ENCODE peak calls at places on chromosomes 13 and 19, in seven cellular contexts. Y is esophagus squamous epithelium; Q is CD8-positive, alpha-beta memory T cell; D is fibroblast of mammary gland; N is stomach; V is thoracic aorta; R is BE2C. O is an unnamed sample.

GRCh38 chr13:57724486-57725272 is 93.1 kb downstream of the PCDH17 start:
- DNase-seq in Y (no peak), Q (no peak), D (no peak), N (no peak), V (no peak), R (no peak), O (no peak)

GRCh38 chr19:38455031-38455430 is 21.5 kb downstream of the RYR1 start:
- DNase-seq in Y (no peak), Q (no peak), D (peak), N (no peak), V (no peak), R (no peak), O (peak)

GRCh38 chr19:5503598-5503997 is 48.4 kb downstream of the ZNRF4 start:
- DNase-seq in Y (no peak), Q (no peak), D (peak), N (no peak), V (no peak), R (no peak), O (peak)

GRCh38 chr13:31627097-31627496 is 112.2 kb upstream of the RXFP2 start:
- DNase-seq in Y (no peak), Q (no peak), D (peak), N (no peak), V (no peak), R (no peak), O (no peak)

GRCh38 chr13:32880636-32881035 is 135.6 kb upstream of the KL start:
- DNase-seq in Y (no peak), Q (no peak), D (no peak), N (no peak), V (no peak), R (no peak), O (no peak)

GRCh38 chr13:110680852-110681251 is 25.1 kb downstream of the CARS2 start:
- DNase-seq in Y (no peak), Q (no peak), D (peak), N (no peak), V (no peak), R (peak), O (peak)

GRCh38 chr19:33441277-33441699 is 67.8 kb downstream of the CEBPG start:
- DNase-seq in Y (no peak), Q (no peak), D (no peak), N (no peak), V (no peak), R (no peak), O (peak)

GRCh38 chr13:20303636-20304035 is 71.5 kb upstream of the GJB6 start:
- DNase-seq in Y (no peak), Q (no peak), D (no peak), N (no peak), V (no peak), R (no peak), O (no peak)

GRCh38 chr13:51437550-51438127 is 15.2 kb downstream of the INTS6 start:
- DNase-seq in Y (no peak), Q (no peak), D (no peak), N (no peak), V (no peak), R (no peak), O (no peak)

GRCh38 chr19:2691951-2692350 is 10.5 kb downstream of the GNG7 start:
- DNase-seq in Y (no peak), Q (no peak), D (no peak), N (no peak), V (no peak), R (no peak), O (no peak)

GRCh38 chr13:107827840-107828549 is 387.3 kb downstream of the LIG4 start:
- DNase-seq in Y (no peak), Q (no peak), D (no peak), N (no peak), V (no peak), R (peak), O (no peak)

GRCh38 chr13:26247011-26247410 is 6.9 kb upstream of the CDK8 start:
- DNase-seq in Y (no peak), Q (no peak), D (no peak), N (no peak), V (no peak), R (no peak), O (no peak)

GRCh38 chr19:7497292-7497691 is 8.5 kb upstream of the PEX11G start:
- DNase-seq in Y (no peak), Q (no peak), D (no peak), N (no peak), V (no peak), R (peak), O (peak)

GRCh38 chr19:5827342-5827890 is 12.1 kb downstream of the FUT6 start:
- DNase-seq in Y (no peak), Q (no peak), D (no peak), N (no peak), V (no peak), R (no peak), O (no peak)

GRCh38 chr13:99614465-99614885 is 113.2 kb downstream of the TM9SF2 start:
- DNase-seq in Y (no peak), Q (no peak), D (no peak), N (peak), V (no peak), R (peak), O (peak)

GRCh38 chr13:99354371-99354951 is 47.3 kb upstream of the GPR183 start:
- DNase-seq in Y (no peak), Q (no peak), D (no peak), N (no peak), V (no peak), R (no peak), O (no peak)

GRCh38 chr19:4206818-4207484 is 22.4 kb upstream of the EBI3 start:
- DNase-seq in Y (no peak), Q (no peak), D (peak), N (no peak), V (no peak), R (no peak), O (peak)

GRCh38 chr13:67620665-67621064 is 390.5 kb upstream of the PCDH9 start:
- DNase-seq in Y (no peak), Q (no peak), D (peak), N (no peak), V (no peak), R (no peak), O (no peak)

GRCh38 chr13:98821372-98822237 is 69.1 kb upstream of the SLC15A1 start:
- DNase-seq in Y (no peak), Q (no peak), D (peak), N (no peak), V (no peak), R (no peak), O (no peak)

GRCh38 chr13:46307554-46307953 is 79.5 kb downstream of the RUBCNL start:
- DNase-seq in Y (no peak), Q (no peak), D (peak), N (no peak), V (no peak), R (no peak), O (peak)

GRCh38 chr13:48645845-48646244 is 7.9 kb upstream of the CYSLTR2 start:
- DNase-seq in Y (no peak), Q (no peak), D (no peak), N (no peak), V (no peak), R (peak), O (no peak)

GRCh38 chr13:102724923-102725322 is 30.1 kb upstream of the METTL21C start:
- DNase-seq in Y (no peak), Q (no peak), D (peak), N (no peak), V (no peak), R (no peak), O (peak)

GRCh38 chr13:73133536-73133935 is 74.7 kb downstream of the KLF5 start:
- DNase-seq in Y (no peak), Q (no peak), D (peak), N (peak), V (no peak), R (no peak), O (no peak)

GRCh38 chr13:109355875-109356428 is 430.4 kb downstream of the IRS2 start:
- DNase-seq in Y (no peak), Q (no peak), D (no peak), N (no peak), V (no peak), R (no peak), O (no peak)

GRCh38 chr19:18800636-18801035 is 9.5 kb upstream of the COMP start:
- DNase-seq in Y (no peak), Q (no peak), D (no peak), N (no peak), V (no peak), R (no peak), O (no peak)

GRCh38 chr13:24694907-24695306 is 14.7 kb downstream of the ATP12A start:
- DNase-seq in Y (no peak), Q (no peak), D (no peak), N (no peak), V (no peak), R (no peak), O (no peak)

GRCh38 chr19:40141546-40141945 is 49.7 kb upstream of the MAP3K10 start:
- DNase-seq in Y (no peak), Q (no peak), D (peak), N (no peak), V (no peak), R (no peak), O (no peak)

GRCh38 chr13:42660367-42660965 is 86.5 kb downstream of the TNFSF11 start:
- DNase-seq in Y (no peak), Q (no peak), D (peak), N (no peak), V (no peak), R (no peak), O (no peak)

GRCh38 chr19:51887522-51888498 is at the start of gene ZNF577:
- DNase-seq in Y (peak), Q (peak), D (peak), N (peak), V (peak), R (peak), O (peak)

DNA sequence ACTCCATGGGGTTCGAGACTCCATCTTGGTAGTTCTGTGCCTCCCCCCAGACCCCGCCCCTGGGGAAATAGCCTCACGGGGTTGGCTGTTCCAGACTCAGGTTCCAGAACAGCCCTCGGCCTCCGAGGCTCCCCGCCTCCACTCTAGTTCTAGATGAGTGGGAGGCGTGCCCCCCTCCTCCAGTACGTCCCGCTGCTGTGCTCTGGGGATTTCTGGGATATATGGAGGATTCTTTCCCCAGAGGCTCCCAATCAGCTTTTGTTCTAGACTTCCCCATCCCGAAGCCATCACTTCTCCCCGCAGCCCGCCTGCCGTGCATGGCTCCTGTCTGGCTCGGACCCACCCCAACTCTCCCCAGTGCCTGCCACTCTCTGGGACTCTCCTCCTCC is 1.9 kb upstream of the CACNG7 start:
- DNase-seq in Y (no peak), Q (no peak), D (no peak), N (no peak), V (no peak), R (no peak), O (no peak)
- H3K4me3 ChIP-seq in Y (no peak), Q (no peak), D (no peak), N (no peak), V (no peak), R (no peak), O (no peak)

GRCh38 chr13:78595819-78596700 is 7.3 kb downstream of the POU4F1 start:
- DNase-seq in Y (no peak), Q (no peak), D (no peak), N (no peak), V (no peak), R (peak), O (peak)
- H3K4me3 ChIP-seq in Y (peak), Q (no peak), D (no peak), N (peak), V (peak), R (peak), O (no peak)

GRCh38 chr19:1266116-1266817 is 2.9 kb upstream of the CIRBP start:
- DNase-seq in Y (peak), Q (peak), D (peak), N (peak), V (no peak), R (peak), O (peak)

GRCh38 chr19:1266818-1267440 is 2.2 kb upstream of the CIRBP start:
- DNase-seq in Y (no peak), Q (peak), D (no peak), N (peak), V (no peak), R (peak), O (peak)

GRCh38 chr19:1268392-1269064 is 604 bp upstream of the CIRBP start:
- DNase-seq in Y (no peak), Q (no peak), D (no peak), N (no peak), V (no peak), R (no peak), O (no peak)

GRCh38 chr19:1269065-1269477 is at the start of gene CIRBP:
- DNase-seq in Y (peak), Q (peak), D (peak), N (peak), V (peak), R (peak), O (peak)

DNA sequence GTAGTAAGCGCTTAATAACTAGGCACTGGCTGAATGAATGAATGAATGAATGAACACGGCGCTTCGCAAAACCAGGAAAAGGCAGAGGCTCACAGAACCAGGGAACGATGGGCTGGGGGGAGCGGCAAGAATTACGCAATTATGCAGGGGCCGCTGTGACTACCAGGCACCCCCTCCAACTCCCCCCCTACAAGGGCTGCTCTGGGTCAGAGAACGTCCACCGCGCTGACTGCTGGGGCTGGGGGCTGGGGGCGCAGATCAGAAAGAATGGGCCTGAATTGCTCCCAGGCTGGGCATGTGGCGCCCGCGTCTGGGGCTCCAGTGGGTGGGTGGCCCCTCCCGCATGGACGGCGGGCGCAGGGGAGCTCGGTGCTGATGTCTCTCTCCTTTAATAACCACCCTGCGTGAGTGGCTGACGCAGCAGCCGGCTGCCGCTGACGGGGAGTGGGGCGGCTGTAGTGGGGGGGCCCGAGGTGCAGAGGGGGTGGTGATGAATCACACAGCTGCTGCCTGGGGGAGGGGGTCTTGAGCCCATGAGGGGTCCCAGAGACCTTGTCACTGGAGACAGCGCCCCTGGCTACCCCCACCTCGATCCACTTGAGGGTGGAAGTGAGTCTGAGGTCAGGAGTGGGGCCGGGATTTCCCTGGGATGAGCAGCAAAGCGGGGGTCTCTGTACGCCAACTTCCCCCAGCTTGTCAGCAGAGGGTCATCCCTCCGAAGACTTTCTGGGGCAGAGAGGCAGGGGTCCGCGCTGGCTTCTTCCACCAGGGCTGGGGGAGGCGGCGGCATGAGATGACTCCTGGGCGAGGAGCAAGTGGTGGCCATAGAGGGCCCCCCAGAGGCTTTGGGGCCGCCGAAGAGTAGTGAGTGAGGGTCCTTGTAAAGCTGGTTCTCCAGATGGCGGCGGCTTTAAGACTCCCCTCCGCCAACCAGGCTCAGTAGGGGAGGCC is 1.4 kb upstream of the CIRBP start:
- DNase-seq in Y (no peak), Q (no peak), D (peak), N (no peak), V (no peak), R (no peak), O (no peak)
- H3K4me3 ChIP-seq in Y (peak), Q (peak), D (peak), N (peak), V (peak), R (peak), O (no peak)

GRCh38 chr19:30978639-30979038 is 370.6 kb downstream of the TSHZ3 start:
- DNase-seq in Y (no peak), Q (no peak), D (no peak), N (no peak), V (no peak), R (no peak), O (no peak)
- H3K4me3 ChIP-seq in Y (no peak), Q (no peak), D (no peak), N (no peak), V (no peak), R (no peak), O (no peak)

O was measured in NB4.